ENCODE peak calls at places on chromosomes 7 and 10, in four cellular contexts. One of them, this sample, is unnamed.

GRCh38 chr7:72405389-72405788 is 6.7 kb downstream of the CALN1 start:
- DNase-seq in H1: no peak
- DNase-seq in IMR-90: no peak
- DNase-seq in H9: no peak
- DNase-seq in this sample: no peak

GRCh38 chr10:110059965-110060364 is 52.2 kb downstream of the ADD3 start:
- DNase-seq in IMR-90: peak
- DNase-seq in H1: no peak
- DNase-seq in H9: no peak
- DNase-seq in this sample: no peak

GRCh38 chr7:134632937-134633540 is 13.6 kb upstream of the BPGM start:
- DNase-seq in H1: no peak
- DNase-seq in IMR-90: peak
- DNase-seq in H9: no peak
- DNase-seq in this sample: peak

GRCh38 chr7:25821225-25821624 is 330.8 kb upstream of the NFE2L3 start:
- DNase-seq in H1: no peak
- DNase-seq in IMR-90: no peak
- DNase-seq in H9: no peak
- DNase-seq in this sample: no peak

GRCh38 chr10:123848564-123849457 is 42.8 kb downstream of the CPXM2 start:
- DNase-seq in H9: no peak
- DNase-seq in H1: no peak
- DNase-seq in IMR-90: no peak
- DNase-seq in this sample: no peak

GRCh38 chr10:60816624-60817023 is 38.3 kb downstream of the CDK1 start:
- DNase-seq in H9: no peak
- DNase-seq in H1: no peak
- DNase-seq in IMR-90: peak
- DNase-seq in this sample: peak

GRCh38 chr7:15839415-15840100 is 153.1 kb upstream of the MEOX2 start:
- DNase-seq in IMR-90: no peak
- DNase-seq in H1: peak
- DNase-seq in H9: peak
- DNase-seq in this sample: peak

GRCh38 chr10:44974628-44975431 is 3.8 kb downstream of the DEPP1 start:
- DNase-seq in IMR-90: no peak
- DNase-seq in H1: peak
- DNase-seq in H9: peak
- DNase-seq in this sample: peak

GRCh38 chr10:124739119-124739921 is 4.9 kb downstream of the FAM53B start:
- DNase-seq in IMR-90: no peak
- DNase-seq in H1: peak
- DNase-seq in H9: no peak
- DNase-seq in this sample: peak

GRCh38 chr10:121658611-121659010 is 60.4 kb upstream of the FGFR2 start:
- DNase-seq in H1: no peak
- DNase-seq in H9: no peak
- DNase-seq in IMR-90: no peak
- DNase-seq in this sample: no peak

DNA sequence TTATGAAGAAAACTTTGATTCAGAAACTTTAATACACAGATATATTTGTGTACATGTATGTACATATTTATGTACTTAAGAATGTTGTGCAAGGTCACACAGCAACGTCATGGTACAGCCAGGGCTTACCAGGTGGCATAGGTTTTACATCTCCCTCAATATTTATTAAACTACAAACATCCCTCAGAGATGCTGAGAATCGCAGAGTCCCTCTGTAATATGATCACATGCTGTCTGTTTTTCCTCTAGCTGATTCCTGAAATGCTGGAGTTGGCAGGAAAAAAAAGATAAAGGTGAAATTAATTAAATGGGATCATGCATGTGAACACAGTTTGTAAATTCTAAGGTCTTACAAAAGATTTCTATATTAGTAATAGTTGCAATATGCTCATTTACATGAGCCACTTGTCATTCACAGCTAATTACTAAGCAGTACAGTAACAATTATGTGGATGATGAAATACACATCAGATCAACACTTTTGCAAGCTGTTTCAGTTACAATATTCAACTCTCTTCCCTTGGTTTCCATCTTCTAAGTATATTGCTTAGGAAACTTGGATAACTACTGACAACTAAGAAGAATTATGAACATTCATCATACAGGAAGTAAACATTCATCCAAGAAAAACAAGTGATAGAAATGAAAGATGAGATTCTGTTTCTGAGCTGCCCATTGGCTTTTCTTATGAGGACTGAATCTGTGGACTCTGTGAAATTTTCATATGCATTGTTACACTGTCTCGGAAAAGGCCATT is 240.0 kb downstream of the PRKG1 start:
- DNase-seq in H1: no peak
- DNase-seq in IMR-90: no peak
- DNase-seq in H9: no peak
- DNase-seq in this sample: no peak
- H4K5ac ChIP-seq in H1: no peak
- H4K5ac ChIP-seq in IMR-90: no peak
- H4K5ac ChIP-seq in H9: no peak
- H4K5ac ChIP-seq in this sample: no peak

DNA sequence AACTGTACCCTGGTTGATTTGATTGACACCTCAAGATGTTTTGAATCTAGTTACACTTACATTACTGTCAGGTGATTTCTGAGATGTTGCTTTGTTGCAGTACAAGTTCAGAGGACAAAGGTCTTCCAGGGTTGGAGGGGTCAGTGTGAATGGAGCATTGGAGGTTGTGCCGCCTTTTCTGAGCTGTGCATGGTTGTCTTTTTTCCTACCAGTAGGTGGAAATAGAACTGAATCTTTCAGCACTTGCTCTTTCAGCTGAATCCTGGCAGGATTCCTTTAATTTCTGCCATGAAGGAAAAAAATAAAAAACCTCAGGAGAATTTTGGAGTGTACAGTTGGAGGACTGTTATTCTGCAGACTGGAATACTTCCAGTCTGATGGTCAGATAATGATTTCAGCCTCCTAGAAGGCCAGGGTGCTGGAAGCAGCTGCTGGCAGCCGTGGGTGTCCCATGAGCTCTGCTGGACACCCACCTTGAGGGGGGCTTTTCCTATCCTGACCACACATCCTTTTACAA is 82.7 kb downstream of the PLCE1 start:
- DNase-seq in IMR-90: peak
- DNase-seq in H9: no peak
- DNase-seq in H1: no peak
- DNase-seq in this sample: peak
- H4K5ac ChIP-seq in IMR-90: no peak
- H4K5ac ChIP-seq in H9: no peak
- H4K5ac ChIP-seq in H1: no peak
- H4K5ac ChIP-seq in this sample: no peak

DNA sequence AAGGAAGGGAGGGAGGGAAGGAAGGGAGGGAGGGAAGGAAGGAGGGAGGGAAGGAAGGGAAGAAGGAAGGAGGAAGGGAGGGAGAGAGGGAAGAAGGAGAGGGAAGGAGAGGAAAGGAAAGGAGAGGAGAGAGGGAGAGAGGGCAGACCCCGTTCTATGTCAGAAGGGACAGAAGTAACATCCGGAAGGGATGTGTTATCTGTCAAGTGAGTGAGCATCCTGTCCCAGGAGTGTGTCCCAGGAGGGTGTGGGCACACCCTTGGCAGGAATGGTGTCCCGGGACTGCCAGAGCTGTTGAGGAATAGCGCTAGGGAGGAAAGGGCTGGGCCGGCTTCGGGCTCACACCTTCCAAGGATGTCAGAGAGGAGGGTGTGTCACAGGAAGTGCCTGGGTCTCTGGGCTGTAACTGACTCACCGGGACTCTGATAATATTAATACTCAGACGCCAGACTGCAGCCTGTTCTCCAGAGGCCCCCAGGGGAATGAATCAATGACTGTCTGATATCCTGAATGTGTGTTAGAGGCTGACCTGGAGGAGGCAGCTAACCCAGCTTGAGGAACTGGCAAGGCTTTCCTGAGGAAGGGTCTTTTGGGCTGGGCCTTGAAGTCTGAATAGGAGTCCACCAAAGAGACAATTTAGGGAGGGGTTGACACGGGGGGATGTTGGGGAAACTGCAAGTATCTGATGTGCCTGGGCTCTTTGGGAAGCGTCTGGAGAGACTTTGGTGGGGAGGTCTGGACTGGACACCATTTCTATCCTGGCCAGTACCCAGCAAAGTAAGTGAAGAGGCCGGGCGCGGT is 125.7 kb upstream of the TNRC18 start:
- DNase-seq in H9: no peak
- DNase-seq in IMR-90: peak
- DNase-seq in H1: no peak
- DNase-seq in this sample: peak
- H4K5ac ChIP-seq in H9: no peak
- H4K5ac ChIP-seq in IMR-90: no peak
- H4K5ac ChIP-seq in H1: no peak
- H4K5ac ChIP-seq in this sample: no peak

GRCh38 chr10:132259674-132260073 is 48.1 kb downstream of the STK32C start:
- DNase-seq in IMR-90: no peak
- DNase-seq in H9: no peak
- DNase-seq in H1: no peak
- DNase-seq in this sample: no peak

GRCh38 chr10:132255489-132256344 is 52.0 kb downstream of the STK32C start:
- DNase-seq in IMR-90: no peak
- DNase-seq in H9: no peak
- DNase-seq in H1: no peak
- DNase-seq in this sample: no peak

GRCh38 chr10:132257907-132258306 is 49.8 kb downstream of the STK32C start:
- DNase-seq in H9: no peak
- DNase-seq in H1: no peak
- DNase-seq in IMR-90: no peak
- DNase-seq in this sample: no peak

GRCh38 chr10:132258423-132258822 is 49.3 kb downstream of the STK32C start:
- DNase-seq in H9: no peak
- DNase-seq in H1: no peak
- DNase-seq in IMR-90: no peak
- DNase-seq in this sample: no peak

DNA sequence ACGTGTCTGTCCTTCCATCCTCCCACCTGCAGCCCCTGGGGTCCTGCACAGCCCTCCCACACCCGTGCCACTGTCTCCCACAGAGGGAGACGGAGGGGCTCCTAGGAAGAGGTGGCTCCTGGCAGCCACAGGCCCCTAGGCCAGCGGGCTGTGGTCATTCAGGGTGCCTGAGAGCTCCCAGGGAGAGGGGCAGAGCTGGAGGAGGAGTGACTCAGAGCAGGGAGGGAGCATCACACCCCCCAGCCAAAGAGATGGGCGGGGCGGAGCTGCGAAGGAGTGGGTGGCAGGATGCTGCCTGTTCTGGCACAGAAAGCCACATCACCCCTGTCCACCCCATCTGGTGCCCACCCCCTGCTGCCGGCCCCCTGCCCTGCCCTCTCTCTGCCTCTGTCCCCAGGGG is 50.5 kb downstream of the STK32C start:
- DNase-seq in H9: no peak
- DNase-seq in H1: no peak
- DNase-seq in IMR-90: peak
- DNase-seq in this sample: no peak
- H4K5ac ChIP-seq in H9: no peak
- H4K5ac ChIP-seq in H1: no peak
- H4K5ac ChIP-seq in IMR-90: no peak
- H4K5ac ChIP-seq in this sample: no peak

GRCh38 chr10:75180592-75180991 is 30.0 kb upstream of the VDAC2 start:
- DNase-seq in IMR-90: peak
- DNase-seq in H9: no peak
- DNase-seq in H1: no peak
- DNase-seq in this sample: no peak

GRCh38 chr10:75179657-75180177 is 30.9 kb upstream of the VDAC2 start:
- DNase-seq in IMR-90: peak
- DNase-seq in H9: no peak
- DNase-seq in H1: no peak
- DNase-seq in this sample: no peak

GRCh38 chr10:75176046-75176445 is 34.5 kb upstream of the VDAC2 start:
- DNase-seq in H9: no peak
- DNase-seq in IMR-90: no peak
- DNase-seq in H1: no peak
- DNase-seq in this sample: no peak

GRCh38 chr10:75175046-75175445 is 35.5 kb upstream of the VDAC2 start:
- DNase-seq in H1: no peak
- DNase-seq in H9: no peak
- DNase-seq in IMR-90: no peak
- DNase-seq in this sample: no peak

DNA sequence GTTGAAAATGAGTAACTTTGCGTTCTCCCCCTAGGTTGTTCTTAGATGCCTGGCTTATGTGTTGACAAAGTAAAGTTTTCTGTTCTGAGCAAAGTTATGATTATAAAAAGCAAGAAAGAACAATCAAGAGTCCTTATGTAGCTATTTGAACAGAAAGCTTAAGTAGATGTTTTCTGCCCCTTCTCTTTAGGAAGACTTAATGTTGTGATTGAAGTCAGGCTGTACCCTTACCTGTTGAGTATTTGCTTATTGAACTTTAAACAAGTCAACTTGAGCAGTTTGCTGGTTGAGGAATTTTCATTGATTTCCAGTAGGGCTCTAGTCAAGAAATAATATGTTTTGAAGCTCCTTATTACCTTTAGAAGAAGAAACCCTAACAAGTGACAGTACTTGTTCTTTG is 33.9 kb upstream of the VDAC2 start:
- DNase-seq in H9: no peak
- DNase-seq in H1: no peak
- DNase-seq in IMR-90: no peak
- DNase-seq in this sample: no peak
- H4K5ac ChIP-seq in H9: no peak
- H4K5ac ChIP-seq in H1: no peak
- H4K5ac ChIP-seq in IMR-90: no peak
- H4K5ac ChIP-seq in this sample: no peak

DNA sequence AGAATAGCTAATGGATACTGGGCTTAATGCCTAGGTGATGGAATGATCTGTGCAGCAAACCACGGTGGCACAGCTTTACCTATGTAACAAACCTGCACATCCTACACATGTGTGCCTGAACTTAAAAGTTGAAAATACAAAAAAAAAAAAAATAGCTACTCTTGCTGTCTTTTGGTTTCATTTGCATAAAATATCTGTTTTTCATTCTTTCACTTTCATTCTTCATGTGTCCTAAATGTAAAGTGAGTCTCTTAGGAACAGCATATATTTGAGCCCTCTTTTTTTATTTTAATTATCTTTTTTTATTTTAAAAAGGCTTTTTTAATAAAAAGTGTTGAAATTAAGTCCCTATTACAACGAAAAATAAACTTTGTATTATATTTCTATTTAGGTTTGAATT is 836.1 kb upstream of the KCND2 start:
- DNase-seq in H9: no peak
- DNase-seq in H1: no peak
- DNase-seq in IMR-90: no peak
- DNase-seq in this sample: no peak
- H4K5ac ChIP-seq in H9: no peak
- H4K5ac ChIP-seq in H1: no peak
- H4K5ac ChIP-seq in IMR-90: no peak
- H4K5ac ChIP-seq in this sample: no peak

DNA sequence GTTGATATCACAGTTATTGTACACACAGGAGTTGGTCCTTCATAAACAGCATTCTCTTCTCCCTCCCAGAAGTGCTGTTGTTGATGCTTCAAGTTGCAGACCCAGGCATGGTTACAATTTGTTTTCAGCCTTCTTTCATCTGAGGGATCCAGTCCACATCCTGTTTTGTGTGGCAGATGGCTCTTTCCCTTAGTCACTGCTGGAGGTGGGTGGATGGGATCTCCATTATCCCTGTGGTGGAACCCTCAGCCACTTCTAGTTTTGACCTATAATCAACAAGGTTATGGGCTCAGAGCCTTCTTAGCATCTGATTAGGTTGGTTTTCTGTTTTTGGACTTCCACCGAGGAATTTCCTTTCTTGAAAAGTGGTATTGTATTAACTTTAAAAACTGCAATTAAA is 214.2 kb downstream of the SH2D4B start:
- DNase-seq in IMR-90: no peak
- DNase-seq in H9: no peak
- DNase-seq in H1: no peak
- DNase-seq in this sample: no peak
- H4K5ac ChIP-seq in IMR-90: no peak
- H4K5ac ChIP-seq in H9: no peak
- H4K5ac ChIP-seq in H1: no peak
- H4K5ac ChIP-seq in this sample: no peak